ENCODE peak calls at places on chromosomes 12 and 14, in four cellular contexts. One of them, this sample, is unnamed.

GRCh38 chr12:51926718-51927117 is 19.4 kb downstream of the ACVRL1 start:
- DNase-seq in AG09309: no peak
- DNase-seq in AG08395: no peak
- DNase-seq in HT1080: no peak
- DNase-seq in this sample: peak; percentile 87

GRCh38 chr14:102280376-102280962 is 24.5 kb downstream of the MOK start:
- DNase-seq in HT1080: peak; percentile 93
- DNase-seq in AG09309: peak; percentile 98
- DNase-seq in AG08395: peak; percentile 91
- DNase-seq in this sample: peak; percentile 15

GRCh38 chr12:95546491-95546813 is 4.8 kb downstream of the USP44 start:
- DNase-seq in AG08395: no peak
- DNase-seq in AG09309: no peak
- DNase-seq in HT1080: no peak
- DNase-seq in this sample: no peak

GRCh38 chr12:120037851-120038250 is 48.8 kb downstream of the BICDL1 start:
- DNase-seq in AG09309: no peak
- DNase-seq in HT1080: no peak
- DNase-seq in AG08395: no peak
- DNase-seq in this sample: no peak

GRCh38 chr12:65487679-65488078 is 209.2 kb downstream of the MSRB3 start:
- DNase-seq in AG08395: no peak
- DNase-seq in AG09309: no peak
- DNase-seq in HT1080: peak; percentile 47
- DNase-seq in this sample: no peak

GRCh38 chr12:64320611-64321010 is 69.9 kb downstream of the C12orf56 start:
- DNase-seq in AG08395: no peak
- DNase-seq in HT1080: no peak
- DNase-seq in AG09309: no peak
- DNase-seq in this sample: no peak

GRCh38 chr12:50220357-50221061 is 53.3 kb upstream of the CERS5 start:
- DNase-seq in AG09309: peak; percentile 57
- DNase-seq in HT1080: peak; percentile 70
- DNase-seq in AG08395: no peak
- DNase-seq in this sample: no peak

GRCh38 chr12:123097521-123098084 is 53.3 kb downstream of the PITPNM2 start:
- DNase-seq in AG09309: no peak
- DNase-seq in AG08395: no peak
- DNase-seq in HT1080: no peak
- DNase-seq in this sample: no peak

GRCh38 chr12:100857971-100858370 is 63.4 kb downstream of the ANO4 start:
- DNase-seq in AG09309: no peak
- DNase-seq in AG08395: no peak
- DNase-seq in HT1080: no peak
- DNase-seq in this sample: no peak

GRCh38 chr14:89386214-89386886 is 30.7 kb downstream of the FOXN3 start:
- DNase-seq in HT1080: no peak
- DNase-seq in AG09309: no peak
- DNase-seq in AG08395: peak; percentile 28
- DNase-seq in this sample: peak; percentile 15

GRCh38 chr12:124011435-124012124 is 38.6 kb downstream of the ZNF664 start:
- DNase-seq in HT1080: no peak
- DNase-seq in AG09309: no peak
- DNase-seq in AG08395: no peak
- DNase-seq in this sample: peak; percentile 26

GRCh38 chr12:104655059-104655609 is 198.4 kb downstream of the CHST11 start:
- DNase-seq in AG08395: no peak
- DNase-seq in HT1080: no peak
- DNase-seq in AG09309: no peak
- DNase-seq in this sample: peak; percentile 68

GRCh38 chr12:67877697-67878096 is 111.5 kb upstream of the IFNG-AS1 start:
- DNase-seq in AG08395: no peak
- DNase-seq in AG09309: no peak
- DNase-seq in HT1080: no peak
- DNase-seq in this sample: no peak

GRCh38 chr14:66359500-66359899 is 126.7 kb upstream of the CCDC196 start:
- DNase-seq in HT1080: peak; percentile 30
- DNase-seq in AG09309: no peak
- DNase-seq in AG08395: peak; percentile 50
- DNase-seq in this sample: no peak

GRCh38 chr12:12015073-12015685 is 55.6 kb upstream of the BCL2L14 start:
- DNase-seq in AG08395: no peak
- DNase-seq in HT1080: no peak
- DNase-seq in AG09309: no peak
- DNase-seq in this sample: peak; percentile 75

GRCh38 chr12:50314629-50315312 is 31.5 kb upstream of the LIMA1 start:
- DNase-seq in HT1080: peak; percentile 55
- DNase-seq in AG09309: no peak
- DNase-seq in AG08395: peak; percentile 83
- DNase-seq in this sample: peak; percentile 67

GRCh38 chr12:666066-666465 is 2.8 kb upstream of the NINJ2 start:
- DNase-seq in AG09309: no peak
- DNase-seq in HT1080: no peak
- DNase-seq in AG08395: no peak
- DNase-seq in this sample: no peak

GRCh38 chr12:9340422-9341259 is 132.4 kb upstream of the PZP start:
- DNase-seq in AG08395: no peak
- DNase-seq in HT1080: peak; percentile 69
- DNase-seq in AG09309: no peak
- DNase-seq in this sample: no peak

GRCh38 chr12:10998204-10998603 is at the start of gene TAS2R20:
- DNase-seq in HT1080: no peak
- DNase-seq in AG09309: no peak
- DNase-seq in AG08395: no peak
- DNase-seq in this sample: no peak

GRCh38 chr14:99768381-99768780 is 24.8 kb upstream of the EML1 start:
- DNase-seq in HT1080: no peak
- DNase-seq in AG08395: peak; percentile 62
- DNase-seq in AG09309: no peak
- DNase-seq in this sample: no peak

GRCh38 chr14:51676549-51676948 is 24.8 kb downstream of the FRMD6 start:
- DNase-seq in AG08395: no peak
- DNase-seq in AG09309: no peak
- DNase-seq in HT1080: peak; percentile 15
- DNase-seq in this sample: no peak

GRCh38 chr12:96907681-96908163 is 665 bp downstream of the NEDD1 start:
- DNase-seq in AG08395: peak; percentile 28
- DNase-seq in AG09309: no peak
- DNase-seq in HT1080: peak; percentile 31
- DNase-seq in this sample: no peak

GRCh38 chr14:85529803-85530574 is at the start of gene FLRT2:
- DNase-seq in AG09309: no peak
- DNase-seq in AG08395: peak; percentile 57
- DNase-seq in HT1080: peak; percentile 40
- DNase-seq in this sample: peak; percentile 91

GRCh38 chr12:71499834-71500233 is 60.2 kb downstream of the LGR5 start:
- DNase-seq in HT1080: no peak
- DNase-seq in AG08395: no peak
- DNase-seq in AG09309: no peak
- DNase-seq in this sample: no peak

GRCh38 chr12:47903927-47904646 is 707 bp downstream of the VDR start:
- DNase-seq in AG08395: peak; percentile 76
- DNase-seq in HT1080: peak; percentile 86
- DNase-seq in AG09309: peak; percentile 46
- DNase-seq in this sample: peak; percentile 92

GRCh38 chr14:99850705-99851104 is 57.5 kb downstream of the EML1 start:
- DNase-seq in AG08395: no peak
- DNase-seq in AG09309: no peak
- DNase-seq in HT1080: no peak
- DNase-seq in this sample: no peak

GRCh38 chr14:102693006-102693755 is 84.1 kb upstream of the TRAF3 start:
- DNase-seq in AG09309: no peak
- DNase-seq in AG08395: no peak
- DNase-seq in HT1080: no peak
- DNase-seq in this sample: no peak

GRCh38 chr12:125221602-125222001 is 156.4 kb downstream of the AACS start:
- DNase-seq in AG09309: no peak
- DNase-seq in HT1080: no peak
- DNase-seq in AG08395: no peak
- DNase-seq in this sample: no peak

GRCh38 chr12:24615967-24616411 is 332.9 kb downstream of the BCAT1 start:
- DNase-seq in HT1080: peak; percentile 43
- DNase-seq in AG09309: no peak
- DNase-seq in AG08395: no peak
- DNase-seq in this sample: no peak

GRCh38 chr12:92543359-92543758 is 159.4 kb upstream of the PLEKHG7 start:
- DNase-seq in AG09309: no peak
- DNase-seq in HT1080: no peak
- DNase-seq in AG08395: no peak
- DNase-seq in this sample: no peak

GRCh38 chr14:87497301-87497700 is 495.7 kb downstream of the GALC start:
- DNase-seq in HT1080: no peak
- DNase-seq in AG09309: no peak
- DNase-seq in AG08395: no peak
- DNase-seq in this sample: no peak

GRCh38 chr12:3101309-3102022 is 24.3 kb downstream of the TSPAN9 start:
- DNase-seq in AG08395: peak; percentile 48
- DNase-seq in AG09309: no peak
- DNase-seq in HT1080: peak; percentile 40
- DNase-seq in this sample: peak; percentile 46

GRCh38 chr14:66482873-66483272 is 3.3 kb upstream of the CCDC196 start:
- DNase-seq in AG08395: no peak
- DNase-seq in AG09309: no peak
- DNase-seq in HT1080: no peak
- DNase-seq in this sample: no peak

GRCh38 chr14:65879218-65880009 is 466.9 kb downstream of the FUT8 start:
- DNase-seq in AG09309: peak; percentile 49
- DNase-seq in HT1080: peak; percentile 96
- DNase-seq in AG08395: peak; percentile 51
- DNase-seq in this sample: no peak

GRCh38 chr14:106837870-106838269 is 1311.5 kb downstream of the TMEM121 start:
- DNase-seq in AG08395: no peak
- DNase-seq in HT1080: no peak
- DNase-seq in AG09309: no peak
- DNase-seq in this sample: no peak

GRCh38 chr12:10562306-10562933 is 51.0 kb downstream of the MAGOHB start:
- DNase-seq in HT1080: peak; percentile 13
- DNase-seq in AG09309: peak; percentile 23
- DNase-seq in AG08395: peak; percentile 37
- DNase-seq in this sample: no peak

GRCh38 chr12:68560823-68561422 is 49.8 kb upstream of the RAP1B start:
- DNase-seq in AG08395: no peak
- DNase-seq in AG09309: no peak
- DNase-seq in HT1080: no peak
- DNase-seq in this sample: no peak

GRCh38 chr12:110249716-110250225 is 31.3 kb upstream of the ATP2A2 start:
- DNase-seq in HT1080: no peak
- DNase-seq in AG09309: no peak
- DNase-seq in AG08395: peak; percentile 42
- DNase-seq in this sample: peak; percentile 74

GRCh38 chr12:77401062-77401461 is 335.7 kb upstream of the E2F7 start:
- DNase-seq in AG09309: no peak
- DNase-seq in HT1080: peak; percentile 32
- DNase-seq in AG08395: no peak
- DNase-seq in this sample: no peak

GRCh38 chr14:96592591-96593388 is 90.6 kb downstream of the PAPOLA start:
- DNase-seq in AG08395: peak; percentile 88
- DNase-seq in HT1080: no peak
- DNase-seq in AG09309: no peak
- DNase-seq in this sample: no peak